ENCODE peak calls at places on chromosomes 11 and 22, in five cellular contexts. Q is stimulated activated CD4-positive, alpha-beta T cell treated with anti-CD3 and anti-CD28 coated beads, Interleukin-15, amount 100 ng/mL, for 1 hour; E is midbrain; X is stimulated activated CD8-positive, alpha-beta memory T cell treated with anti-CD3 and anti-CD28 coated beads, Interleukin-2, amount 100 ng/mL, for 1 hour; S is iPS-NIHi11. O is an unnamed sample.

GRCh38 chr22:25939384-25939783 is 197.4 kb downstream of the MYO18B start:
- DNase-seq in Q (no peak), E (no peak), X (no peak), S (no peak), O (no peak)

GRCh38 chr11:77619576-77620198 is 17.9 kb downstream of the CLNS1A start:
- DNase-seq in Q (no peak), E (peak; percentile 45), X (no peak), S (peak; percentile 28), O (no peak)

GRCh38 chr11:68128682-68129327 is 7.6 kb upstream of the CHKA start:
- DNase-seq in Q (no peak), E (no peak), X (no peak), S (no peak), O (no peak)

GRCh38 chr11:65780770-65781151 is at the start of gene AP5B1:
- DNase-seq in Q (peak; percentile 53), E (peak; percentile 35), X (peak; percentile 63), S (peak; percentile 83), O (peak; percentile 83)

GRCh38 chr11:19323502-19323901 is 82.8 kb upstream of the E2F8 start:
- DNase-seq in Q (no peak), E (no peak), X (no peak), S (no peak), O (no peak)

GRCh38 chr11:93583490-93583889 is 40.3 kb upstream of the SMCO4 start:
- DNase-seq in Q (no peak), E (no peak), X (no peak), S (no peak), O (no peak)

GRCh38 chr22:31692186-31692886 is 30.3 kb upstream of the PISD start:
- DNase-seq in Q (no peak), E (no peak), X (no peak), S (no peak), O (no peak)

GRCh38 chr11:56890584-56891305 is 98.0 kb upstream of the OR5AK2 start:
- DNase-seq in Q (no peak), E (no peak), X (no peak), S (no peak), O (no peak)

GRCh38 chr11:128692750-128693578 is 908 bp upstream of the FLI1 start:
- DNase-seq in Q (no peak), E (no peak), X (no peak), S (no peak), O (peak; percentile 38)